ENCODE peak calls at places on chromosome 17, in seven cellular contexts. U is IMR-90, G is right atrium auricular region, N is A549, V is ovary, B is transverse colon, K is neural progenitor cell. L is an unnamed sample.

GRCh38 chr17:9024497-9024896 is 3.2 kb downstream of the NTN1 start:
- DNase-seq in U (no peak), G (no peak), B (no peak), V (no peak), K (peak), N (no peak), L (no peak)

GRCh38 chr17:61122356-61122913 is 277.2 kb upstream of the TBX2 start:
- DNase-seq in B (no peak), V (no peak), G (no peak), K (no peak), N (no peak), U (no peak), L (no peak)

GRCh38 chr17:21174719-21175118 is 39.2 kb downstream of the TMEM11 start:
- DNase-seq in N (no peak), U (peak), G (no peak), V (peak), K (no peak), B (no peak), L (no peak)

GRCh38 chr17:74566132-74566753 is 1.1 kb downstream of the CD300H start:
- DNase-seq in K (peak), G (no peak), B (peak), V (peak), U (no peak), N (peak), L (no peak)

GRCh38 chr17:48427598-48427997 is 2.4 kb downstream of the SKAP1 start:
- DNase-seq in B (peak), U (no peak), N (no peak), K (no peak), G (no peak), V (no peak), L (no peak)

GRCh38 chr17:66724581-66725341 is 110.2 kb upstream of the CACNG5 start:
- DNase-seq in K (no peak), G (no peak), V (no peak), U (peak), B (no peak), N (peak), L (no peak)

GRCh38 chr17:37841232-37841631 is 83.0 kb upstream of the TBC1D3K start:
- DNase-seq in B (no peak), N (no peak), U (no peak), K (no peak), V (no peak), G (no peak), L (no peak)

GRCh38 chr17:927611-928461 is 51.7 kb downstream of the NXN start:
- DNase-seq in V (peak), K (peak), U (peak), B (no peak), N (peak), G (no peak), L (no peak)

GRCh38 chr17:7855643-7856080 is 796 bp downstream of the TMEM88 start:
- DNase-seq in G (no peak), V (no peak), U (no peak), B (no peak), K (no peak), N (no peak), L (no peak)

GRCh38 chr17:40615295-40615988 is 32.2 kb downstream of the SMARCE1 start:
- DNase-seq in G (no peak), V (peak), B (peak), K (peak), U (peak), N (peak), L (no peak)

GRCh38 chr17:45413498-45413923 is 19.2 kb downstream of the ARHGAP27 start:
- DNase-seq in B (peak), K (no peak), U (no peak), N (no peak), G (no peak), V (no peak), L (peak)

GRCh38 chr17:8072727-8073461 is 14.6 kb downstream of the ALOX12B start:
- DNase-seq in U (no peak), K (peak), N (no peak), B (no peak), V (no peak), G (no peak), L (no peak)

GRCh38 chr17:82320956-82321927 is 3.8 kb upstream of the CD7 start:
- DNase-seq in N (no peak), B (peak), K (peak), U (no peak), V (peak), G (no peak), L (peak)

GRCh38 chr17:43721537-43722268 is 36.9 kb downstream of the SOST start:
- DNase-seq in K (no peak), V (no peak), G (no peak), U (peak), B (no peak), N (peak), L (no peak)

GRCh38 chr17:48586355-48586924 is 3.6 kb downstream of the HOXB3 start:
- DNase-seq in V (no peak), K (no peak), N (no peak), G (no peak), B (no peak), U (peak), L (no peak)

GRCh38 chr17:21353326-21354010 is 22.7 kb upstream of the KCNJ12 start:
- DNase-seq in G (no peak), B (no peak), U (no peak), N (no peak), V (peak), K (no peak), L (peak)

GRCh38 chr17:42660692-42661345 is 1.7 kb downstream of the TUBG2 start:
- DNase-seq in K (no peak), G (no peak), N (peak), V (peak), B (peak), U (peak), L (no peak)

GRCh38 chr17:47400333-47400732 is 76.6 kb downstream of the EFCAB13 start:
- DNase-seq in N (no peak), U (no peak), K (no peak), V (no peak), B (no peak), G (no peak), L (no peak)

GRCh38 chr17:47188266-47188665 is 829 bp downstream of the CDC27 start:
- DNase-seq in U (peak), G (no peak), K (no peak), V (no peak), B (no peak), N (peak), L (no peak)

GRCh38 chr17:266701-267656 is 85.5 kb upstream of the DOC2B start:
- DNase-seq in B (peak), K (peak), N (no peak), G (peak), V (peak), U (no peak), L (peak)

GRCh38 chr17:4364622-4365041 is 1.8 kb downstream of the UBE2G1 start:
- DNase-seq in G (no peak), N (no peak), U (no peak), B (no peak), V (peak), K (no peak), L (no peak)

GRCh38 chr17:12256380-12256995 is 235.8 kb downstream of the MAP2K4 start:
- DNase-seq in U (peak), V (peak), B (peak), K (peak), G (no peak), N (peak), L (no peak)

GRCh38 chr17:45923511-45924268 is 29.3 kb downstream of the MAPT start:
- DNase-seq in K (no peak), V (no peak), N (no peak), U (peak), G (no peak), B (no peak), L (no peak)

GRCh38 chr17:38605852-38606645 is at the start of gene SRCIN1:
- DNase-seq in V (peak), K (peak), N (peak), B (peak), G (no peak), U (peak), L (peak)

GRCh38 chr17:39231587-39232551 is 6.1 kb upstream of the STAC2 start:
- DNase-seq in U (peak), N (peak), V (peak), B (peak), G (no peak), K (peak), L (peak)

GRCh38 chr17:12790806-12791148 is 1.5 kb downstream of the ARHGAP44 start:
- DNase-seq in N (no peak), B (peak), G (no peak), V (no peak), K (no peak), U (no peak), L (no peak)

GRCh38 chr17:45171338-45172231 is 9.9 kb downstream of the HEXIM2 start:
- DNase-seq in N (peak), U (no peak), B (peak), K (peak), G (no peak), V (no peak), L (peak)

GRCh38 chr17:1880851-1881630 is 51.2 kb downstream of the RPA1 start:
- DNase-seq in U (peak), B (no peak), V (no peak), K (peak), N (no peak), G (no peak), L (peak)

GRCh38 chr17:18981642-18982424 is 22.7 kb downstream of the FAM83G start:
- DNase-seq in G (no peak), U (peak), K (peak), N (peak), B (peak), V (no peak), L (no peak)

GRCh38 chr17:728911-729310 is 3.5 kb upstream of the TLCD3A start:
- DNase-seq in U (no peak), K (no peak), N (no peak), G (no peak), V (no peak), B (no peak), L (no peak)

GRCh38 chr17:17681744-17682292 is 560 bp downstream of the RAI1 start:
- DNase-seq in U (no peak), K (peak), N (peak), G (no peak), V (peak), B (peak), L (peak)

GRCh38 chr17:17682293-17682736 is 1.1 kb downstream of the RAI1 start:
- DNase-seq in B (peak), G (no peak), N (peak), U (no peak), V (no peak), K (peak), L (peak)

GRCh38 chr17:17680477-17681186 is 626 bp upstream of the RAI1 start:
- DNase-seq in V (no peak), B (no peak), K (no peak), U (no peak), N (no peak), G (no peak), L (no peak)

GRCh38 chr17:17679748-17680147 is 1.5 kb upstream of the RAI1 start:
- DNase-seq in B (no peak), N (no peak), V (no peak), K (no peak), U (no peak), G (no peak), L (no peak)

GRCh38 chr17:17681187-17681743 is at the start of gene RAI1:
- DNase-seq in G (no peak), V (peak), U (peak), N (peak), K (peak), B (peak), L (peak)
- H3K4me3 ChIP-seq in G (peak), V (peak), U (peak), N (peak), K (peak), B (peak), L (peak)

GRCh38 chr17:11240041-11240801 is 792 bp upstream of the SHISA6 start:
- DNase-seq in V (no peak), N (no peak), U (no peak), G (no peak), K (peak), B (peak), L (no peak)
- TF ChIP-seq CTCF in V (no peak), N (no peak), U (no peak), G (peak), K (peak), B (no peak), L (no peak)

GRCh38 chr17:31163091-31163781 is 68.5 kb downstream of the NF1 start:
- DNase-seq in U (no peak), N (no peak), B (no peak), K (no peak), G (no peak), V (no peak), L (no peak)
- H3K27ac ChIP-seq in U (no peak), N (no peak), B (no peak), K (no peak), G (no peak), V (no peak), L (no peak)

DNA sequence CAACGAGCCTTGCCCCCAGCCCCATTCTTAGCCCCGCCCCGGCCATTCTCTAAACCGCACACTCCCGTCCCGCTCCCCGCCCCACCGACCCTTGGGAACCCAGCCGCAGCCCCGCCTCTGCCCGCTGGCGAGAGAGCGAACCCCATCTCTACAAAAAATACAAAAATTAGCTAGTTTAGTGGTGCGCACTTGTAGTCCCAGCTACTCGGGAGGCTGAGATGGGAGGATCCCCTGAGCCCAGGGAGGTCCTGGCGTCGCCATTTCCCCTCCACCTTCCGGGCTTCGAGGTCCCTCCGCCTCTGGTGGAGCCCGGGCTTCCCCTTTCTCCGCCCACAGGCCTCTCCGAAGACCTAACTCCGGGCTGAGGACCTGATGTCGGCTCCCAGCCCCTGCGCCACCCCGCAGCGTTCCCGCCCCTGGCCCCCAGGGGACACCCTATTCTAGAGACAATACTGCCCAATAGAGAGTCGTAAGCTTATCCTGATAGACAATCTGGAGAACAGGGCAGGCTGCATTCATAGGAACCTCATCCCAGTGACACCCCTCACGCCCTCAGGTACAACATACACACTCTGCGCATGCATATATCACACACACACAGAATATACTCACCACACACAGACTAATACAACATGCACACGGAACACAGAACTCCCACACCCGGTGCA is 483 bp upstream of the PROCA1 start:
- DNase-seq in V (peak), U (no peak), B (peak), G (no peak), K (peak), N (no peak), L (peak)
- H3K4me3 ChIP-seq in V (peak), U (no peak), B (peak), G (peak), K (peak), N (no peak), L (peak)

GRCh38 chr17:6683730-6684459 is 29.3 kb downstream of the SLC13A5 start:
- DNase-seq in K (no peak), G (no peak), U (no peak), N (no peak), V (no peak), B (no peak), L (no peak)

GRCh38 chr17:6684460-6684783 is 28.7 kb downstream of the SLC13A5 start:
- DNase-seq in K (no peak), B (no peak), N (no peak), V (no peak), U (no peak), G (no peak), L (no peak)

GRCh38 chr17:6686026-6686425 is 27.1 kb downstream of the SLC13A5 start:
- DNase-seq in U (no peak), G (no peak), N (no peak), K (no peak), V (no peak), B (no peak), L (no peak)

GRCh38 chr17:6683081-6683684 is 30.0 kb downstream of the SLC13A5 start:
- DNase-seq in G (no peak), B (no peak), N (no peak), V (no peak), U (no peak), K (no peak), L (no peak)

DNA sequence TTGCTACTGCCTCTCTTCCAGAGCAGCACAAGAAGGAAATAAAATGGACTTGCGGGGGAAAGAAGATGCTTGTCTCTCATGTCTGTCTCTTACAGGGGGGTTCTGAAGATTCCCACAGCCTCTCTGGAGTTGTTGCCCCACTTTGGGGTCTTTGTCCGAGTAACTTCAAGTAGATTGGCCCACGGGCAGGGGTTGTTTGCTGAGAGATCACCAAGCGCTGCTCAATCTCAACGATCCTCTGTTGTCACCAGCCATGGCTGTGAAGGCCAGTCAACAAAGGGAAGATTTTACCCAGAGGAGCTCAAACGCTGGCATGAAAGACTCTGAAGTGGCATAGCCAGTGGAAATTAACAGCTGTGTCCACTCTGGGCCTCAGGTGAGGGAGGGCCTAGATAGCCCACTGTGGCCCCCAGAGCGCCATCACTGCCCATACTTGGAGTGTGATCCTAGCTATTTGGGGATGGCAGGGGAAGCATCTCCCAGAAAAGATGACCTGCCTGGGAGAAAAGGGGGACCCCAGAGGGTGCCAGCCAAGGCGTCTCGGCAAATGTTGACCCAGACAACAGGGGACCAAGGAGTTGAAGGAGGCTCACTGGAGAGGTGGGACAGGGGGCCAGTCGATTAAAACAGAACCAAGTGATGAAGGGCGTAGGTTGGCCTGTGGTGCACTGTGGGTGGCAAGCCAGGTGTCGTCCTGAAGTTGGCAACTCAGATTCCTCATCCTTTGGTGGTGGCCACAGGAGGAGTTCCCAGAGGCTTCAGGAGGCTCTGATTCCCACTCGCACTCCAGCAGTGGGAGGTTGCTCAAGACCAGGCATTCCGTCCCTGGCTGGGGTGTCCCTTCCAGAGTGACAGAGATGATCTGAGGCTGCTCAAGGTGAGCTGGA is 28.0 kb downstream of the SLC13A5 start:
- DNase-seq in V (no peak), K (no peak), N (no peak), B (no peak), G (no peak), U (no peak), L (no peak)
- TF ChIP-seq CTCF in V (no peak), K (no peak), N (no peak), B (no peak), G (no peak), U (no peak), L (no peak)

GRCh38 chr17:50424246-50425000 is 1.6 kb upstream of the ACSF2 start:
- DNase-seq in B (no peak), K (no peak), G (no peak), V (no peak), N (no peak), U (no peak), L (no peak)
- H3K27ac ChIP-seq in B (peak), K (no peak), G (peak), V (peak), N (no peak), U (peak), L (peak)

GRCh38 chr17:68498479-68499326 is 13.5 kb upstream of the PRKAR1A start:
- DNase-seq in N (no peak), U (no peak), B (no peak), V (peak), G (peak), K (no peak), L (peak)
- H3K4me3 ChIP-seq in N (no peak), U (no peak), B (no peak), V (no peak), G (peak), K (no peak), L (no peak)

GRCh38 chr17:63832455-63832854 is 5.0 kb upstream of the FTSJ3 start:
- DNase-seq in U (no peak), V (no peak), N (no peak), G (no peak), K (no peak), B (no peak), L (no peak)
- TF ChIP-seq CTCF in U (no peak), V (no peak), N (no peak), G (no peak), K (no peak), B (no peak), L (no peak)

GRCh38 chr17:35609831-35610230 is 22.7 kb downstream of the AP2B1 start:
- DNase-seq in U (no peak), V (no peak), G (no peak), K (no peak), B (no peak), N (no peak), L (no peak)
- H3K27ac ChIP-seq in U (no peak), V (no peak), G (no peak), K (no peak), B (no peak), N (no peak), L (no peak)

GRCh38 chr17:80208050-80208449 is 12.1 kb downstream of the SGSH start:
- DNase-seq in V (peak), U (no peak), B (no peak), K (no peak), N (no peak), G (no peak), L (no peak)

GRCh38 chr17:80212109-80212508 is 8.0 kb downstream of the SGSH start:
- DNase-seq in B (no peak), U (no peak), G (no peak), N (no peak), V (no peak), K (no peak), L (no peak)

GRCh38 chr17:80212962-80213650 is 7.0 kb downstream of the SGSH start:
- DNase-seq in V (no peak), B (no peak), U (no peak), N (no peak), K (no peak), G (no peak), L (peak)

GRCh38 chr17:80209765-80210164 is 10.4 kb downstream of the SGSH start:
- DNase-seq in K (no peak), N (no peak), V (no peak), B (no peak), U (no peak), G (no peak), L (no peak)

GRCh38 chr17:80210348-80211108 is 9.6 kb downstream of the SGSH start:
- DNase-seq in U (no peak), G (no peak), N (no peak), V (no peak), K (no peak), B (no peak), L (no peak)
- H3K4me3 ChIP-seq in U (no peak), G (no peak), N (no peak), V (no peak), K (no peak), B (no peak), L (no peak)

L was measured in upper lobe of right lung.